ENCODE peak calls at places on chromosomes 7 and 10, in four cellular contexts. Z is mesendoderm; L is A549; Y is CD4-positive, alpha-beta T cell. H is an unnamed sample.

GRCh38 chr10:131406676-131407392 is 95.3 kb upstream of the TCERG1L start:
- DNase-seq in Z (no peak), L (no peak), Y (no peak), H (no peak)

GRCh38 chr10:121293121-121293520 is 305.1 kb downstream of the FGFR2 start:
- DNase-seq in Z (no peak), Y (no peak), L (no peak), H (no peak)

GRCh38 chr7:49297958-49298357 is 373.6 kb downstream of the CDC14C start:
- DNase-seq in L (no peak), Z (no peak), Y (no peak), H (no peak)

GRCh38 chr10:96089116-96089515 is 41.0 kb upstream of the ZNF518A start:
- DNase-seq in Z (no peak), Y (no peak), L (peak), H (no peak)

GRCh38 chr10:45383682-45384320 is 9.8 kb downstream of the ALOX5 start:
- DNase-seq in Z (no peak), Y (no peak), L (no peak), H (no peak)

GRCh38 chr7:56074371-56074791 is 10.3 kb downstream of the SUMF2 start:
- DNase-seq in Y (peak), L (peak), Z (peak), H (peak)

GRCh38 chr7:94632338-94633024 is 23.5 kb downstream of the SGCE start:
- DNase-seq in Y (no peak), Z (peak), L (peak), H (no peak)

GRCh38 chr7:81299272-81299671 is 380.4 kb upstream of the SEMA3C start:
- DNase-seq in Y (no peak), Z (no peak), L (peak), H (no peak)

GRCh38 chr7:115032986-115033385 is 111.1 kb downstream of the MDFIC start:
- DNase-seq in L (no peak), Y (no peak), Z (peak), H (no peak)

GRCh38 chr10:522350-522749 is 167.1 kb downstream of the DIP2C start:
- DNase-seq in L (no peak), Z (no peak), Y (no peak), H (no peak)

GRCh38 chr10:88927291-88927690 is 25.3 kb downstream of the ACTA2 start:
- DNase-seq in L (no peak), Z (no peak), Y (no peak), H (no peak)

GRCh38 chr7:43076189-43076605 is 36.2 kb upstream of the HECW1 start:
- DNase-seq in L (peak), Y (no peak), Z (peak), H (no peak)

GRCh38 chr10:93826355-93826754 is 67.4 kb upstream of the SLC35G1 start:
- DNase-seq in Z (peak), Y (no peak), L (no peak), H (no peak)

GRCh38 chr10:76779163-76779820 is 858.3 kb downstream of the KCNMA1 start:
- DNase-seq in L (no peak), Z (peak), Y (no peak), H (no peak)

GRCh38 chr7:140625908-140626868 is 14.4 kb downstream of the DENND2A start:
- DNase-seq in L (peak), Z (peak), Y (no peak), H (no peak)

GRCh38 chr7:155230169-155230593 is 67.5 kb upstream of the INSIG1 start:
- DNase-seq in Z (peak), L (peak), Y (no peak), H (no peak)

GRCh38 chr10:30476511-30476910 is 42.5 kb downstream of the MAP3K8 start:
- DNase-seq in L (no peak), Y (no peak), Z (peak), H (no peak)

GRCh38 chr7:134679006-134679405 is 32.4 kb downstream of the BPGM start:
- DNase-seq in Z (peak), L (no peak), Y (no peak), H (no peak)

GRCh38 chr7:4763794-4764185 is 11.6 kb upstream of the AP5Z1 start:
- DNase-seq in Z (no peak), L (no peak), Y (no peak), H (no peak)

GRCh38 chr10:71696635-71697326 is 22.8 kb downstream of the C10orf105 start:
- DNase-seq in Z (peak), Y (peak), L (peak), H (peak)

GRCh38 chr7:44286618-44287487 is 38.5 kb downstream of the CAMK2B start:
- DNase-seq in Z (no peak), L (no peak), Y (no peak), H (no peak)

GRCh38 chr7:120984406-120984805 is 4.1 kb upstream of the CPED1 start:
- DNase-seq in L (no peak), Y (no peak), Z (no peak), H (no peak)

GRCh38 chr7:29230871-29231345 is 36.3 kb downstream of the CHN2 start:
- DNase-seq in Z (no peak), L (no peak), Y (no peak), H (no peak)

GRCh38 chr7:50661345-50662058 is 96.3 kb upstream of the DDC start:
- DNase-seq in Y (no peak), Z (no peak), L (no peak), H (no peak)

GRCh38 chr10:63629363-63630084 is 108.3 kb downstream of the REEP3 start:
- DNase-seq in L (peak), Y (peak), Z (peak), H (peak)

GRCh38 chr10:63627376-63627775 is 106.2 kb downstream of the REEP3 start:
- DNase-seq in L (no peak), Y (no peak), Z (peak), H (no peak)

GRCh38 chr10:63630085-63630927 is 109.1 kb downstream of the REEP3 start:
- DNase-seq in L (peak), Y (peak), Z (peak), H (peak)

GRCh38 chr10:63628526-63629362 is 107.5 kb downstream of the REEP3 start:
- DNase-seq in Z (peak), Y (no peak), L (no peak), H (peak)

DNA sequence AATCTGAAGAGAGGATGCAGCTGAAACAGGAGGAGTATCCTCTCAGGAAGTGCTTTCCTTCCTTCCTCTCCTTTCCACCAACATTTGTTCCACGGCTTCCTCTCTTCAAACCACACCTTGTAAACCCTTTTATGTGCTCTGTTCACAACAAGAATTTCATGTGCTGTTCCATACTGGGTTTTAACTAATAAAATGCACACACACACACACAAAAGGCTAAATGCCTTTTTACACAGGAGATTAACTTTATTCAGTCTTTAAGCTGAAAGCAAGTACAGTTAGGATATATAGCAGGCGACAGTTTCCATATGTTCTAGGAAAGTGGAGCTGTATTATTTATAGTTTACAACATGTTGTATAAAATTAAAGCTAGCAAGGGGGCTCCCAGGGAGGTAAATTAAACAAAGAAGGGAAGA is 106.7 kb downstream of the REEP3 start:
- DNase-seq in Y (no peak), Z (no peak), L (no peak), H (no peak)
- H3K27ac ChIP-seq in Y (no peak), Z (no peak), L (peak), H (no peak)

GRCh38 chr7:100895701-100895955 is at the start of gene ACHE:
- DNase-seq in L (no peak), Z (no peak), Y (no peak), H (no peak)
- H3K27ac ChIP-seq in L (peak), Z (no peak), Y (no peak), H (peak)

GRCh38 chr7:64667311-64667710 is 1.4 kb downstream of the ZNF107 start:
- DNase-seq in Y (no peak), L (no peak), Z (peak), H (no peak)
- H3K27ac ChIP-seq in Y (no peak), L (no peak), Z (no peak), H (no peak)

GRCh38 chr7:128788446-128789412 is 3.0 kb upstream of the CCDC136 start:
- DNase-seq in L (no peak), Y (no peak), Z (no peak), H (no peak)
- H3K27ac ChIP-seq in L (no peak), Y (no peak), Z (no peak), H (no peak)

DNA sequence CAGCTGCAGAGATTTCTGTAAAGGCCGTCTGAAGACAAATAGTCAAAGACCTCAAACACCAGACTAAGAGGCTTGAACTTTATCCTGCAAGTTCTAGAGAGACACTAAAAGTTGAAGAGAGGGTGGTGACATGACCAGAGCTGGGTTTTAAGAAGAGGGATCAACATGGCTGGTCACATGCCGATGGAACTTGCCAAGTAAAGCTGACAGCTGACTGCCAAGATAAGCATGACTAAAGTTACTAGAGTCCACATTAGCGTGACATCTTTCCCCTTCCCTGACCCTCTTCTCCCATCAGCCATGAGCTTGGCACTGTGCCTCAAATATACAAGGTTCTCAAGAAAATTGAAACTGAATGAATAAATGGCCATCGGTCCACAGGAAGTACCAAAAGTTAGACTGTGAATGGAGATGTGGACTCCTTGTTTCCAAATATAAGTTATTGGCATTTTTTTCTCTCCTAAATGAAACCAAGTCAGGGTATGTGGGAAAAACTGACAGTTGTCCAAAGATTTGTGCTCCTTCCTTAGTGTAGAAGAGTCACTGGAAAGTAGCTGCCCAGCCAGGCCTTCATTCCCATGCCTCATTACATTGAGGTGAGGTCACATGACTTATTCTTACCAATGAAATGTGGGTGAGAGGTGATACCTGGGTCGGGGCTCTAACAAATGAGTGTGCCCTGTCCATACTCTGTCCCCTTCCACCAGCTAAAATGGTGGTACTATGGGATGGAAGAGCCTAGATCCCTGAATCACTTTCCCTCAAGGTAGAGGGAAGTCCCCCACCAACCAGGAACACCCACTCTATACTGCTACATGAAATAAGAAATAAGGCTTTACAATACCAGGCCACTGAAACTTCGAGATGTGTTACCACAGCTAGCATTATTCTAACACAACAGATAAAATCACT is 24.4 kb downstream of the XPNPEP1 start:
- DNase-seq in Z (no peak), Y (no peak), L (no peak), H (no peak)
- H3K27ac ChIP-seq in Z (no peak), Y (no peak), L (no peak), H (no peak)

DNA sequence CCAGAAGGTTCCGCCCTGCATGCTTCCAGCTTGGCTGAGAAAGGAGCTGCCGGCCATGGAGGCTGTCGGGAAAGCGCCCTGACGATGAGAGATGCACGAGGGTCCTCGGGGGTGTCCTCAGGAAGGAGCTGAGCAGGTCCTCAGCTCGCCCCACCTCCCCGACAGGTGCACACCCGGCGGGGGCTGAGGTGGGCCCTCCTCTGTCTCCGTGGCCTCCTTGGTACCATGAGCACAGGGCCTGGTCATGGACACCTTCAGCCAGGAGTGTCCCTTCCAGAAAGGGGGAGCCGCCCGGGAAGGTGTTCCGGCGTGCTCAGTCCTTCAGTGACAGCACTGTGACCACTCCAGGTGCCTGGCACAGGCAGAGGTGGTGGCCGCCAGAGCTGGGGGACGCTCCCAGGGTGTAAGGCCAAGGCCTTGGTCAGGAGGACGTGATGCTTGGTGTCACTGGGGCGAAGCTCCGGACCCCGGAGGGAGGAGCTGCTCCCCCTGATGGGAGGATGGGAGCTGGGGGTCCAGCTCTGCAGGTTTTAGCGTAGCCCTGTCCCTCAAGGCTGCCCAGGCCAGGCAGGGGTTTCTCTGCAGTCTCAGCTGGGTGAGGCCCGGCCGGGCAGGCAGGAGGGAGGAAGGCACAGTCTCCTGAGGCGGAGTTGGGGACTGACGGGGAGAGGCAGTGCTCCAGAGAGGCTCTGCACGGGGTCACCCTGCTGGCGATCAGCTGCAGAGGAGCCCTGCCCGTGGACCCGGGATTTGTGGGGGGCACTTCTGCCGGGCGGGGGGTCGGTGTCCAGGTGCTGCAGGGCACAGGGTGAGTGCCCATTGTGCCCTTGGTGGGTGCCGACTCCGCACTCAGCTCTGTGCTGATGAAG is 56.6 kb upstream of the DNAJB6 start:
- DNase-seq in L (no peak), Y (no peak), Z (no peak), H (no peak)
- H3K27ac ChIP-seq in L (no peak), Y (no peak), Z (no peak), H (no peak)

DNA sequence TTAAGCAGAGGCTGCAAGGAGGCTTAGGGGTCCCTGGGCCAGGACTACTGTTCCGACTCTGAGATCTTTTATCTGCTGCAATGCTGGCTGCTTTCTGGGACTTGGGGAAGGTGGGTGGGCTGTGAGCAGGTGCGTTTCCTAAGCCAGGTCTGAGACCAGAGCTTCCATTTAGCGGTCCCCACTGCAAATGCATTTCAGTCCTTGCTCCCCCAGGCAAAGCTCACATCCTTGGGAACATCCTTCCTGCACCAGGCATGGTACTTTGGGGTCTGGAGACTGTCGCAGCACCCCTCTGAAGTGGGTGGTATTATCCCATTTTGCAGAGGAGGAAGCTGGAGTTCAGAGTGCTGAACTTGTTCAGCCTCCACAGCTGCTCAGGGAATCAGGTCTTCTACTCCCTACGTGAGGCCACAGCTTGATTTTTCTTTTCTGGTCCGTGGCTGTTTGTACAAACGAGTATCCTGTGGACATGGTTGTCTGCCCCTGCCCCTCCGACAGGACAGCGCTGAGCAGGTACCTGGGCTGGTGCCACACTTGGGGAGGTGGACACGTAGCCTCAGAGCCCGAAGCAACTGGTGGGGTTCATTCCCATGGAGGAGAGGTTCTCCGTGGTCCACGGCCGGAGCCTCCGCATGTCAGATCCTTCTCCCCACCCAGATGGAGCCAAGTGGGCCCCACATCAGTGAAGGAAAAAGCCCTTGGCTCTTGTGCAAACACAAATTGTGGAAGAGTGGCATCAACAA is 20.0 kb downstream of the ZMIZ1 start:
- DNase-seq in L (no peak), Y (no peak), Z (no peak), H (no peak)
- H3K27ac ChIP-seq in L (peak), Y (no peak), Z (no peak), H (no peak)